ENCODE peak calls at places on chromosomes 16 and 17, in six cellular contexts. O is PC-3, D is GM23338, G is neuronal stem cell, S is mammary epithelial cell, J is GM12878. Z is an unnamed sample.

GRCh38 chr16:74736531-74737157 is 36.0 kb upstream of the MLKL start:
- DNase-seq in D (no peak), J (no peak), G (no peak), S (no peak), O (peak), Z (no peak)

GRCh38 chr17:38898812-38899348 is 26.5 kb upstream of the LASP1NB start:
- DNase-seq in S (no peak), G (no peak), O (peak), J (peak), D (no peak), Z (no peak)

GRCh38 chr17:48384164-48384563 is 45.9 kb downstream of the SKAP1 start:
- DNase-seq in O (no peak), J (no peak), S (no peak), G (no peak), D (no peak), Z (no peak)

GRCh38 chr16:85969159-85969558 is 70.2 kb downstream of the IRF8 start:
- DNase-seq in J (no peak), O (no peak), S (peak), G (no peak), D (no peak), Z (no peak)

GRCh38 chr17:34305061-34305460 is 14.2 kb upstream of the CCL8 start:
- DNase-seq in D (no peak), O (no peak), G (no peak), J (no peak), S (no peak), Z (no peak)

GRCh38 chr16:57608462-57609113 is 19.8 kb upstream of the ADGRG1 start:
- DNase-seq in J (no peak), O (no peak), G (no peak), S (no peak), D (no peak), Z (no peak)

GRCh38 chr17:58328195-58329034 is at the start of gene TSPOAP1:
- DNase-seq in S (no peak), G (no peak), O (no peak), D (peak), J (peak), Z (no peak)

GRCh38 chr17:38879878-38880727 is 10.2 kb downstream of the LASP1 start:
- DNase-seq in G (no peak), D (peak), S (peak), O (peak), J (no peak), Z (no peak)

GRCh38 chr17:45290269-45290765 is 26.5 kb downstream of the MAP3K14 start:
- DNase-seq in D (no peak), S (no peak), O (no peak), G (no peak), J (no peak), Z (no peak)

GRCh38 chr17:14670861-14671260 is 370.0 kb downstream of the HS3ST3B1 start:
- DNase-seq in D (no peak), G (no peak), J (no peak), O (no peak), S (no peak), Z (no peak)

GRCh38 chr16:1903845-1904820 is 14.1 kb downstream of the HS3ST6 start:
- DNase-seq in D (no peak), O (no peak), S (no peak), G (no peak), J (no peak), Z (no peak)

GRCh38 chr17:301681-302299 is 50.8 kb downstream of the RPH3AL start:
- DNase-seq in O (peak), J (no peak), D (no peak), G (no peak), S (no peak), Z (no peak)

GRCh38 chr17:74369221-74369620 is 1.9 kb downstream of the GPR142 start:
- DNase-seq in G (no peak), D (peak), O (no peak), J (no peak), S (no peak), Z (no peak)

GRCh38 chr17:65175952-65176351 is 38.8 kb downstream of the RGS9 start:
- DNase-seq in S (no peak), G (no peak), D (no peak), O (no peak), J (no peak), Z (no peak)

GRCh38 chr16:4110065-4110464 is 6.2 kb downstream of the ADCY9 start:
- DNase-seq in S (no peak), D (no peak), O (no peak), G (no peak), J (no peak), Z (no peak)

GRCh38 chr16:57998484-57998883 is 2.0 kb downstream of the ZNF319 start:
- DNase-seq in G (no peak), J (no peak), O (peak), D (no peak), S (peak), Z (peak)

GRCh38 chr17:16425698-16426659 is 10.6 kb downstream of the TRPV2 start:
- DNase-seq in D (no peak), J (no peak), O (no peak), S (no peak), G (no peak), Z (no peak)

GRCh38 chr17:69047368-69048263 is 13.1 kb downstream of the ABCA9 start:
- DNase-seq in D (no peak), S (peak), J (no peak), O (no peak), G (no peak), Z (no peak)

GRCh38 chr17:9339958-9340357 is 235.7 kb downstream of the STX8 start:
- DNase-seq in D (no peak), J (no peak), S (no peak), G (no peak), O (no peak), Z (no peak)

GRCh38 chr17:83110755-83111154 is 31.3 kb downstream of the METRNL start:
- DNase-seq in O (no peak), J (no peak), G (no peak), S (no peak), D (no peak), Z (no peak)

GRCh38 chr16:72021043-72021442 is 12.5 kb downstream of the DHODH start:
- DNase-seq in G (peak), S (no peak), D (peak), J (no peak), O (no peak), Z (no peak)

GRCh38 chr17:74373838-74374606 is 6.7 kb downstream of the GPR142 start:
- DNase-seq in G (no peak), O (no peak), S (no peak), J (no peak), D (no peak), Z (no peak)

GRCh38 chr17:27296427-27296979 is 2.6 kb downstream of the WSB1 start:
- DNase-seq in S (peak), O (peak), J (no peak), G (no peak), D (no peak), Z (no peak)

GRCh38 chr17:74402070-74402469 is 29.8 kb upstream of the GPRC5C start:
- DNase-seq in D (no peak), O (no peak), S (no peak), G (no peak), J (no peak), Z (no peak)

GRCh38 chr17:75428775-75429469 is 23.4 kb upstream of the GRB2 start:
- DNase-seq in O (peak), D (no peak), J (no peak), G (no peak), S (peak), Z (no peak)

GRCh38 chr17:10754109-10754508 is 24.3 kb upstream of the TMEM220 start:
- DNase-seq in O (peak), D (peak), G (no peak), J (no peak), S (no peak), Z (no peak)

GRCh38 chr17:10748475-10749110 is 18.8 kb upstream of the TMEM220 start:
- DNase-seq in D (no peak), O (no peak), G (no peak), S (no peak), J (no peak), Z (no peak)

GRCh38 chr17:10750210-10750609 is 20.4 kb upstream of the TMEM220 start:
- DNase-seq in O (no peak), G (no peak), S (no peak), D (no peak), J (no peak), Z (no peak)

GRCh38 chr17:10752696-10753095 is 22.9 kb upstream of the TMEM220 start:
- DNase-seq in S (no peak), D (no peak), G (no peak), O (no peak), J (no peak), Z (no peak)

DNA sequence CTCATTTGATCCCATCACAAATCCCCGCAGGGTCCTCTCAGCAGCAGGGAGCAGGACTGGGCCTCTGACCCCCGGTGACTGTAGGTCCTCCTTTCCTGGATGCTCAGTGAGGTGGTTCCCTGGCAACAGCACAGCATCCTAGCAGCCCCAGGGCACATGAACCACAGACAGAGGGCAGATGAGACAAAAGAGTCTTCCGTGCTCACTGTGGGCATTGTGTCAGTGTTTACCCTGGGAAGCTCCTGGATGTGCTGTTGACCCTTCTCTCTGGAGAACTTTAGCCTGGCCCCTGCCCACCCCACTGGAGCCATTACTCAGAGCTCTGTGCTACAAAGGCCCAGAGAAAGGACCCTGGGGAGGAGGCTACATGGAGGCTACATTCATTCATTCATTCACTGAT is 21.7 kb upstream of the TMEM220 start:
- DNase-seq in D (no peak), G (no peak), S (no peak), J (no peak), O (no peak), Z (no peak)
- H2AFZ ChIP-seq in D (no peak), G (no peak), S (no peak), J (no peak), O (no peak), Z (no peak)

DNA sequence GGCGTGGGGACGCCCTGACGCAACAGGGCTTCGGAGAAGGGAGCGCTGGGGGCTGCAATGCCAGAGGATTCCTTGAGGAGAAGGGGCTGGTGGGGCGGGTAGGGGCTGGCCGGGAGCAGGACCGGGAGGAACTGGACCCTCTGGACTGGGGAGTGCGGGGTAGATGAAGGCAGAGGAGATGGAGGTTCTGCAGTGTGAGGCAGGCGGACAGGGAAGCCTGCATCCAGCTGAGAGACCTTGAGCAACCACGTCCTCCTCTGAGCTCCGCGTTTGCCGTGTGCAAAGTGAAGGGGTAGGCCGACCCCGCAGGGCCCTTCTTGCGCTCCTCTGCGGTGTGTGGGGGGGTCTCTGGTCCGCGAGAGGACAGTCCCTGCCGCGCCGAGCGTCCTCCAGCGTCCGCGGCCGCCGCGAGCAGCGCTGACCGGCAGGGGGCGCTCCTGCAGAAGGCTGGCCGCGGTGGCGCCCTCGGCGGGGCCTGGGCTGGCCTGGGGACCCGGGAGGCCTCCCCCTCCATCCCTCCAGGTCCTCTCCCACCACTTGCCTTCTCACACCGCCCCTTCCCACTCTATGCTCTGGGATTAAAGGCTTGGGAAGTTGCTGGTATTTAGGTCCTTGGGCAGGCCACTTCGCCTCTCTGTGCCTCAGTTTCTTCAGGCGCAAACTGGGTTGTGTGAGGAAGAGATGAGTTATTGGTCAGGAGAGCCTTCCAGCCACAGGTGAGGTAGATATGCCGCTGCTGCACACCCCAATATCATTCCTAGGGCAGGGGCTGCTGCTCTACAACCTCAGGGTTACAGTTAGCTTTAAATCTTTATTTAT is 9.6 kb upstream of the WNT9B start:
- DNase-seq in S (no peak), O (peak), G (no peak), J (no peak), D (peak), Z (no peak)
- H2AFZ ChIP-seq in S (peak), O (peak), G (peak), J (no peak), D (peak), Z (no peak)

GRCh38 chr17:55444471-55445441 is 23.1 kb upstream of the MMD start:
- DNase-seq in G (no peak), D (no peak), O (no peak), J (no peak), S (no peak), Z (no peak)
- H2AFZ ChIP-seq in G (no peak), D (peak), O (no peak), J (peak), S (no peak), Z (no peak)

GRCh38 chr17:4946312-4946976 is 1.9 kb downstream of the PFN1 start:
- DNase-seq in J (no peak), D (no peak), O (no peak), G (no peak), S (no peak), Z (no peak)
- H2AFZ ChIP-seq in J (no peak), D (no peak), O (no peak), G (no peak), S (no peak), Z (no peak)

GRCh38 chr17:60163108-60163784 is 13.5 kb downstream of the CA4 start:
- DNase-seq in G (no peak), S (no peak), O (no peak), J (no peak), D (no peak), Z (no peak)
- H2AFZ ChIP-seq in G (peak), S (peak), O (no peak), J (no peak), D (peak), Z (no peak)

GRCh38 chr16:69309316-69309715 is 1.8 kb upstream of the VPS4A start:
- DNase-seq in D (peak), S (peak), O (no peak), J (no peak), G (no peak), Z (no peak)

GRCh38 chr16:69310479-69311114 is 553 bp upstream of the VPS4A start:
- DNase-seq in J (no peak), O (no peak), G (no peak), D (no peak), S (no peak), Z (no peak)

GRCh38 chr16:69313469-69313868 is 2.3 kb downstream of the VPS4A start:
- DNase-seq in J (no peak), O (no peak), D (no peak), G (no peak), S (no peak), Z (no peak)

GRCh38 chr16:69311533-69312388 is 611 bp downstream of the VPS4A start:
- DNase-seq in S (peak), O (peak), G (peak), J (no peak), D (peak), Z (no peak)

DNA sequence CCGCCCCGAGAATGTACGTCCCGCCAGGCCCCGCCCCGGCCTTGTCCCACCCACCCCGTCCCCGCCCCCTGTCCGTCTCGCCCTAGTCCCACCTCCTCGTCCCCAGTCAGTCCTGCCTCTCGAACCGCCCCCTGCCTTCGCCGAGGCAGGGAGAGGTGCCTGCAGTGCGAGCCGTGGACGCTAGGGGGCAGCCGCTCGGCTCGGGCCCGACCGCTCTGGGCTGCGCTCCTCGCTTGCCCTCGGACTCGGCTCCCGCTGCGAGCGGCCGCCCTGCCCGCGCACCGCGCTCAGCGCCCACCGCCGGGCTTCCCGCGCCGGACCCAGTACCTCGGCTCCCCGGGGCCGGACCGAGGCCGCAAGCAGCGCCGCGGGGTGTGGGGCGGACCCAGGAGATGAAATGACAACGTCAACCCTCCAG is at the start of gene VPS4A:
- DNase-seq in J (peak), D (peak), S (peak), O (peak), G (peak), Z (peak)
- H2AFZ ChIP-seq in J (peak), D (peak), S (peak), O (peak), G (peak), Z (peak)

GRCh38 chr16:84232969-84233368 is 6.8 kb downstream of the KCNG4 start:
- DNase-seq in D (no peak), O (no peak), G (no peak), J (no peak), S (no peak), Z (no peak)
- H2AFZ ChIP-seq in D (no peak), O (no peak), G (no peak), J (no peak), S (no peak), Z (no peak)

GRCh38 chr17:80453126-80453979 is 23.1 kb downstream of the NPTX1 start:
- DNase-seq in D (no peak), J (no peak), G (no peak), S (no peak), O (peak), Z (no peak)

GRCh38 chr17:80453980-80454556 is 22.3 kb downstream of the NPTX1 start:
- DNase-seq in S (no peak), D (no peak), J (no peak), O (no peak), G (no peak), Z (no peak)

GRCh38 chr17:80451104-80451775 is 25.2 kb downstream of the NPTX1 start:
- DNase-seq in G (no peak), S (no peak), O (no peak), J (no peak), D (no peak), Z (no peak)

GRCh38 chr17:80449930-80450576 is 26.4 kb downstream of the NPTX1 start:
- DNase-seq in S (no peak), O (no peak), D (no peak), J (no peak), G (no peak), Z (no peak)

DNA sequence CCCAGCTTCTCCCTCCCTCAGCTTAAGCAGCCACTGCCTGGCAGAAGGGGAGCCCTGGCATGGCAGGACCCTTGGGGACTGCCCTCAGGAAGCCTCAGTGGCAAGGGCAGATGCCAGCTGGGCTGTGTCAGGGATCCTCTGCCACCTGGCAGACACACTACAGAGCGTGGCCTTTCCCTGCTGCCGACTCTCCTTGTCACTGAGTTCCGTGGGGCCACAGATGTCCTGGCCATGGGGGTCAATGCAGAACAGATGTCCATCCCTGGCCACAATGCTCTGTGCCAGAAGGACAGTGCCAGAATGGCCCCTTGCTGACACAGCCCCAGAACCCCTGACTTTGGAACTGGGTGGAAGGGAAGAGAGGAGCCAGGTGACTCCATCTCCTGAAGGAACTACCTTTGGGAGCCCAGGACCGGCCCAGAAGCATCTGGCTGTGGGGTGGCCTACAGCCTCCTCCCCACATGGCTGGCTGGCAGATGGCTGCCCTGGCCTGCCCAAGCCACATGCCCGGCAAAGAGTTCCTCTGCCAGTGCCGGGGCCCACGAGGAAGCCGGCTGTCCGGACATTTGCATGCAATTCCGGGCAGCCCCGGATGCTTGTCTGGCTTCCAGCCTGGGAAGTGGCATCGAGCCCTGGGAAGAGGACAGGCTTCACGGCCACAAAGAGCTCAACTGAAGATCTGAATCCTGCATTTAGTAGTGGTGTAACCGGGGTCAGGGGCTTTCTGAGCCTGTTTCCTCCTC is 24.1 kb downstream of the NPTX1 start:
- DNase-seq in D (no peak), S (no peak), J (no peak), G (no peak), O (no peak), Z (no peak)
- H2AFZ ChIP-seq in D (no peak), S (no peak), J (no peak), G (no peak), O (no peak), Z (no peak)

GRCh38 chr17:21375757-21376584 is at the start of gene KCNJ12:
- DNase-seq in G (no peak), O (peak), J (no peak), D (peak), S (peak), Z (peak)
- H2AFZ ChIP-seq in G (peak), O (peak), J (no peak), D (peak), S (peak), Z (peak)